ENCODE peak calls at places on chromosomes 16 and 17, in eight cellular contexts. I, Q, D, V, F, W, O and U are unnamed samples.

GRCh38 chr16:57781741-57782606 is 20.3 kb downstream of the KIFC3 start:
- DNase-seq in I (no peak), Q (no peak), D (no peak), V (no peak), F (no peak), W (no peak), O (peak), U (peak)

GRCh38 chr16:51431517-51432241 is 280.6 kb upstream of the SALL1 start:
- DNase-seq in I (no peak), Q (no peak), D (no peak), V (no peak), F (no peak), W (peak), O (peak), U (peak)

GRCh38 chr17:28712037-28712704 is 483 bp upstream of the PROCA1 start:
- DNase-seq in I (no peak), Q (no peak), D (peak), V (peak), F (no peak), W (peak), O (no peak), U (no peak)

GRCh38 chr16:85422374-85423185 is 190.5 kb upstream of the GSE1 start:
- DNase-seq in I (peak), Q (no peak), D (peak), V (peak), F (no peak), W (no peak), O (no peak), U (peak)

GRCh38 chr17:61474934-61475333 is 22.7 kb downstream of the TBX4 start:
- DNase-seq in I (no peak), Q (no peak), D (no peak), V (no peak), F (no peak), W (no peak), O (no peak), U (no peak)

GRCh38 chr17:40598928-40599627 is 33.8 kb upstream of the CCR7 start:
- DNase-seq in I (no peak), Q (no peak), D (no peak), V (no peak), F (no peak), W (peak), O (no peak), U (no peak)

GRCh38 chr17:2468270-2468669 is 43.4 kb downstream of the METTL16 start:
- DNase-seq in I (no peak), Q (no peak), D (no peak), V (no peak), F (no peak), W (no peak), O (peak), U (no peak)

GRCh38 chr16:85828166-85828565 is 28.7 kb downstream of the COX4I1 start:
- DNase-seq in I (no peak), Q (no peak), D (no peak), V (no peak), F (no peak), W (no peak), O (no peak), U (no peak)

GRCh38 chr16:4215106-4215505 is 26.8 kb downstream of the SRL start:
- DNase-seq in I (no peak), Q (no peak), D (no peak), V (no peak), F (no peak), W (peak), O (no peak), U (no peak)

GRCh38 chr17:27892542-27892865 is 661 bp downstream of the LYRM9 start:
- DNase-seq in I (no peak), Q (no peak), D (no peak), V (no peak), F (no peak), W (no peak), O (no peak), U (no peak)

GRCh38 chr17:55410722-55411462 is 10.7 kb downstream of the MMD start:
- DNase-seq in I (peak), Q (no peak), D (no peak), V (no peak), F (no peak), W (peak), O (peak), U (peak)

GRCh38 chr17:2936351-2936750 is 127.1 kb downstream of the OR1D5 start:
- DNase-seq in I (no peak), Q (no peak), D (no peak), V (no peak), F (no peak), W (no peak), O (no peak), U (no peak)

GRCh38 chr17:48733632-48734327 is 5.2 kb upstream of the HOXB13 start:
- DNase-seq in I (no peak), Q (no peak), D (no peak), V (no peak), F (no peak), W (no peak), O (no peak), U (no peak)

GRCh38 chr17:77465358-77466041 is 324.7 kb downstream of the SEC14L1 start:
- DNase-seq in I (peak), Q (no peak), D (peak), V (no peak), F (peak), W (peak), O (peak), U (peak)

GRCh38 chr17:28324272-28324745 is 5.3 kb downstream of the TMEM97 start:
- DNase-seq in I (no peak), Q (no peak), D (no peak), V (no peak), F (no peak), W (no peak), O (no peak), U (no peak)

GRCh38 chr16:69761983-69762842 is at the start of gene WWP2:
- DNase-seq in I (peak), Q (peak), D (peak), V (peak), F (no peak), W (peak), O (peak), U (peak)

GRCh38 chr16:50302472-50303005 is 36.2 kb downstream of the ADCY7 start:
- DNase-seq in I (no peak), Q (no peak), D (no peak), V (no peak), F (no peak), W (no peak), O (no peak), U (no peak)

GRCh38 chr17:39621523-39622379 is 5.0 kb upstream of the PPP1R1B start:
- DNase-seq in I (peak), Q (peak), D (peak), V (peak), F (peak), W (peak), O (peak), U (peak)

GRCh38 chr16:67528870-67529638 is 425 bp downstream of the RIPOR1 start:
- DNase-seq in I (no peak), Q (no peak), D (peak), V (peak), F (no peak), W (no peak), O (peak), U (peak)

GRCh38 chr17:61464121-61464905 is 12.1 kb downstream of the TBX4 start:
- DNase-seq in I (no peak), Q (no peak), D (peak), V (no peak), F (no peak), W (no peak), O (no peak), U (no peak)

GRCh38 chr17:8163978-8164814 is 1.4 kb upstream of the VAMP2 start:
- DNase-seq in I (peak), Q (peak), D (peak), V (no peak), F (no peak), W (peak), O (peak), U (peak)

GRCh38 chr17:36188891-36189306 is 7.7 kb downstream of the CCL3L1 start:
- DNase-seq in I (no peak), Q (peak), D (no peak), V (no peak), F (no peak), W (peak), O (no peak), U (no peak)

GRCh38 chr16:5490499-5490898 is 392.9 kb upstream of the EEF2KMT start:
- DNase-seq in I (no peak), Q (no peak), D (peak), V (peak), F (no peak), W (peak), O (no peak), U (no peak)

GRCh38 chr17:50129946-50130777 is at the start of gene SAMD14:
- DNase-seq in I (no peak), Q (no peak), D (peak), V (no peak), F (no peak), W (peak), O (peak), U (no peak)

GRCh38 chr16:85574672-85575475 is 38.2 kb upstream of the GSE1 start:
- DNase-seq in I (no peak), Q (no peak), D (no peak), V (no peak), F (no peak), W (no peak), O (no peak), U (no peak)

GRCh38 chr17:77963441-77963840 is 4.9 kb downstream of the TNRC6C start:
- DNase-seq in I (no peak), Q (no peak), D (no peak), V (no peak), F (no peak), W (peak), O (peak), U (no peak)

GRCh38 chr17:74542727-74543383 is 3.1 kb downstream of the CD300C start:
- DNase-seq in I (no peak), Q (no peak), D (no peak), V (no peak), F (no peak), W (no peak), O (no peak), U (no peak)

GRCh38 chr17:28716740-28717577 is 709 bp downstream of the RAB34 start:
- DNase-seq in I (no peak), Q (no peak), D (peak), V (no peak), F (no peak), W (peak), O (peak), U (peak)

GRCh38 chr17:32575865-32576264 is 89.1 kb downstream of the CDK5R1 start:
- DNase-seq in I (no peak), Q (no peak), D (no peak), V (no peak), F (no peak), W (no peak), O (no peak), U (no peak)

GRCh38 chr16:12798171-12798570 is 5.5 kb downstream of the CPPED1 start:
- DNase-seq in I (no peak), Q (no peak), D (no peak), V (no peak), F (no peak), W (no peak), O (no peak), U (no peak)

GRCh38 chr17:1197379-1197778 is 17.6 kb upstream of the ABR start:
- DNase-seq in I (peak), Q (peak), D (no peak), V (no peak), F (no peak), W (peak), O (peak), U (no peak)

GRCh38 chr16:69844441-69844840 is 82.3 kb downstream of the WWP2 start:
- DNase-seq in I (no peak), Q (no peak), D (no peak), V (no peak), F (no peak), W (no peak), O (no peak), U (no peak)

GRCh38 chr16:81623365-81624102 is 155.6 kb upstream of the PLCG2 start:
- DNase-seq in I (no peak), Q (no peak), D (peak), V (peak), F (no peak), W (peak), O (peak), U (peak)

GRCh38 chr16:72957303-72958277 is 90.3 kb downstream of the ZFHX3 start:
- DNase-seq in I (no peak), Q (no peak), D (no peak), V (no peak), F (no peak), W (no peak), O (no peak), U (no peak)

GRCh38 chr17:82156284-82156925 is 56.2 kb downstream of the CCDC57 start:
- DNase-seq in I (no peak), Q (no peak), D (no peak), V (no peak), F (no peak), W (no peak), O (no peak), U (no peak)

GRCh38 chr17:48871551-48872351 is 20.8 kb upstream of the ATP5MC1 start:
- DNase-seq in I (no peak), Q (no peak), D (no peak), V (peak), F (no peak), W (peak), O (no peak), U (no peak)

DNA sequence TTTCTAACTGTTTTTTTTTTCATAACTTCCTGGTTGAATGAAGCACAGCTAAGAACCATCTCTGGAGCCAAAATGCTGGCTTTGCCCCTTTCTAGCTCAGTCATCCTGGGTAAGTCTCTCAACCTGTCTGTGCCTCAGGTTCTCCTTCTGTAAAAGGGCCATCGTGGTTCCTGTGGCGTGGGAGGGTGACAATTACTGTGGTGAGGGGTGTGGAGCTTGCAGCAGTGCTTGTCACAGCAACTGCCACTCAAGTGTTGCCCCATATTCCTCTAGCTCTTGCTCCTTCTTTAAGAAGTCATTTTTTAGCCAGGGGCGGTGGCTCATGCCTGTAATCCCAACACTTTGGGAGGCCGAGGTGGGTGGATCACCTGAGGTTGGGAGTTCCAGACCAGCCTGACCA is 6.4 kb downstream of the SYNGR3 start:
- DNase-seq in I (no peak), Q (no peak), D (no peak), V (no peak), F (no peak), W (no peak), O (no peak), U (no peak)
- TF ChIP-seq CTCF in I (no peak), Q (no peak), D (no peak), V (no peak), F (no peak), W (no peak), O (no peak), U (no peak)

GRCh38 chr17:56707312-56708219 is 114.1 kb downstream of the NOG start:
- DNase-seq in I (no peak), Q (no peak), D (peak), V (no peak), F (no peak), W (no peak), O (peak), U (peak)
- H3K4me3 ChIP-seq in I (no peak), Q (no peak), D (peak), V (no peak), F (no peak), W (no peak), O (no peak), U (no peak)

GRCh38 chr17:66304304-66305174 is 2.1 kb downstream of the PRKCA start:
- DNase-seq in I (no peak), Q (no peak), D (peak), V (no peak), F (no peak), W (peak), O (no peak), U (peak)
- TF ChIP-seq CTCF in I (no peak), Q (no peak), D (no peak), V (no peak), F (no peak), W (no peak), O (no peak), U (peak)

DNA sequence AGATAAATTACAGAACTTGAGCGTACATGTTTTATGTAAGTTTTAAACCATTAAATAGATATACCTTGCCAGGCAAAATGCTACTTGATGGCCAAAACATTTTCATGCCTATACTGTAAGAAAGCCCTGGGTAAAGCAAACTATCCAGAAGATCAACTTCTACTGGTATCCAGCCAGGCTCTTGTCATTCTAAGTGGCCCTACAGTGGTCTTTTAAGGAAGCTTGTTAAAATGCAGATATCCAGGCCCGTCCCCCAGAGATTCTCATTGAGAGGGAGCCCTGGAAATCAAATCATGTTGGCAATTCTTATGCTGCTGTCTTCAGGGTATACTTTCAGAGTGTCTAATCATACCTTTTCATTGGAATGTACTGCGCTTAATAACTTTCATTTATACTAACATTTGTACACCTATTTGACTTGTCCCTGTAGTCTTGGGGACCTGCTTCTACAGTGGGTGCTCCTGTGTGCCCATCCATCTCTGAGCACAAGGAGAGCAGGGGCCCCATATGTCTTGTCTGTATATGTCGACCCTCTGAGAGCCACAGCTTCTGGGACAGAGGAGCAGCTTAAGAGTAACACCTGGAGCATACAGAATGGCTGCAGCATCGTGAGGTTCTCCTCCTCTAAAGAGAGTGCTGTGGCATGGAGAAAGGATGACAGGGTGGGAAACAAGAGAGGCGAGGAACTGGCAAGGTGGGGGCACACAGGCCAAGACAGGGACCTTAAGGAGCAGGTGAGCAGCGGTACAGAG is 43.6 kb upstream of the ANKFY1 start:
- DNase-seq in I (no peak), Q (no peak), D (peak), V (no peak), F (no peak), W (no peak), O (no peak), U (no peak)
- H3K4me3 ChIP-seq in I (no peak), Q (no peak), D (peak), V (no peak), F (no peak), W (no peak), O (no peak), U (no peak)